ENCODE peak calls at places on chromosomes 16 and 17, in ten cellular contexts. K, X, S, N, T, Y, O, A, M and Q are unnamed samples.
A peak's percentile ranks its signal among the peaks of the same experiment; 100 is the strongest.

GRCh38 chr17:39014795-39015545 is 47.8 kb upstream of the FBXO47 start:
- DNase-seq in K (no peak), X (no peak), S (no peak), N (no peak), T (no peak), Y (no peak), O (no peak), A (no peak), M (no peak), Q (no peak)

GRCh38 chr17:28384281-28385036 is 13.0 kb downstream of the SARM1 start:
- DNase-seq in K (no peak), X (peak; percentile 93), S (peak; percentile 52), N (peak; percentile 49), T (no peak), Y (peak; percentile 49), O (no peak), A (peak; percentile 72), M (peak; percentile 55), Q (no peak)

GRCh38 chr17:31535581-31535981 is 144.1 kb downstream of the RAB11FIP4 start:
- DNase-seq in K (no peak), X (no peak), S (no peak), N (no peak), T (no peak), Y (no peak), O (no peak), A (no peak), M (peak; percentile 80), Q (no peak)

GRCh38 chr17:29807520-29808361 is 122.3 kb downstream of the SSH2 start:
- DNase-seq in K (no peak), X (peak; percentile 71), S (peak; percentile 76), N (peak; percentile 23), T (no peak), Y (peak; percentile 64), O (peak; percentile 72), A (peak; percentile 84), M (peak; percentile 71), Q (peak; percentile 55)

GRCh38 chr16:2341456-2342447 is 1.2 kb upstream of the ABCA3 start:
- DNase-seq in K (no peak), X (peak; percentile 19), S (peak; percentile 34), N (peak; percentile 21), T (no peak), Y (no peak), O (no peak), A (no peak), M (no peak), Q (no peak)

GRCh38 chr17:27807567-27808470 is 7.5 kb upstream of the NOS2 start:
- DNase-seq in K (no peak), X (peak; percentile 37), S (no peak), N (no peak), T (no peak), Y (no peak), O (no peak), A (peak; percentile 55), M (peak; percentile 73), Q (no peak)

GRCh38 chr16:13343981-13344380 is 442.6 kb downstream of the SHISA9 start:
- DNase-seq in K (no peak), X (no peak), S (no peak), N (no peak), T (no peak), Y (no peak), O (no peak), A (no peak), M (no peak), Q (no peak)

GRCh38 chr16:90057738-90058173 is 19.4 kb downstream of the PRDM7 start:
- DNase-seq in K (no peak), X (no peak), S (no peak), N (no peak), T (no peak), Y (no peak), O (peak; percentile 90), A (peak; percentile 55), M (no peak), Q (peak; percentile 31)

GRCh38 chr16:50298591-50299507 is 32.5 kb downstream of the ADCY7 start:
- DNase-seq in K (peak; percentile 47), X (no peak), S (no peak), N (no peak), T (no peak), Y (peak; percentile 19), O (no peak), A (no peak), M (no peak), Q (no peak)

GRCh38 chr17:43661699-43662431 is at the start of gene MEOX1:
- DNase-seq in K (no peak), X (no peak), S (no peak), N (no peak), T (no peak), Y (no peak), O (peak; percentile 37), A (no peak), M (no peak), Q (peak; percentile 71)
- H3K27ac ChIP-seq in K (peak within 1 kb of the TSS; percentile 3), X (no peak within 1 kb of the TSS), S (peak within 1 kb of the TSS; percentile 6), N (peak within 1 kb of the TSS; percentile 92), T (peak within 1 kb of the TSS; percentile 64), Y (no peak within 1 kb of the TSS), O (no peak within 1 kb of the TSS), A (peak within 1 kb of the TSS; percentile 45), M (no peak within 1 kb of the TSS), Q (peak within 1 kb of the TSS; percentile 34)

GRCh38 chr16:58755989-58756649 is 22.0 kb upstream of the GOT2 start:
- DNase-seq in K (peak; percentile 73), X (peak; percentile 48), S (peak; percentile 91), N (peak; percentile 62), T (no peak), Y (peak; percentile 58), O (peak; percentile 70), A (peak; percentile 87), M (peak; percentile 72), Q (peak; percentile 61)

GRCh38 chr16:58753711-58754134 is 19.6 kb upstream of the GOT2 start:
- DNase-seq in K (no peak), X (no peak), S (no peak), N (no peak), T (no peak), Y (no peak), O (no peak), A (no peak), M (no peak), Q (no peak)

GRCh38 chr16:58756650-58757332 is 22.7 kb upstream of the GOT2 start:
- DNase-seq in K (no peak), X (no peak), S (no peak), N (no peak), T (no peak), Y (no peak), O (no peak), A (no peak), M (no peak), Q (no peak)
- TF ChIP-seq CTCF in K (no peak), X (no peak), S (no peak), N (no peak), T (no peak), Y (no peak), O (no peak), A (no peak), M (no peak), Q (peak; percentile 7)

GRCh38 chr16:66552288-66553143 is at the start of gene CKLF:
- DNase-seq in K (peak; percentile 84), X (peak; percentile 92), S (peak; percentile 91), N (peak; percentile 91), T (no peak), Y (peak; percentile 83), O (peak; percentile 83), A (peak; percentile 94), M (peak; percentile 80), Q (peak; percentile 96)
- H3K27ac ChIP-seq in K (peak within 1 kb of the TSS; percentile 95), X (peak within 1 kb of the TSS; percentile 90), S (no peak within 1 kb of the TSS), N (peak within 1 kb of the TSS; percentile 99), T (peak within 1 kb of the TSS; percentile 89), Y (peak within 1 kb of the TSS; percentile 96), O (peak within 1 kb of the TSS; percentile 58), A (peak within 1 kb of the TSS; percentile 90), M (peak within 1 kb of the TSS; percentile 91), Q (peak within 1 kb of the TSS; percentile 91)

GRCh38 chr17:79272220-79272619 is 197.6 kb downstream of the ENGASE start:
- DNase-seq in K (no peak), X (no peak), S (no peak), N (no peak), T (no peak), Y (no peak), O (no peak), A (no peak), M (no peak), Q (no peak)
- TF ChIP-seq CTCF in K (no peak), X (no peak), S (no peak), N (no peak), T (no peak), Y (no peak), O (no peak), A (no peak), M (no peak), Q (no peak)

DNA sequence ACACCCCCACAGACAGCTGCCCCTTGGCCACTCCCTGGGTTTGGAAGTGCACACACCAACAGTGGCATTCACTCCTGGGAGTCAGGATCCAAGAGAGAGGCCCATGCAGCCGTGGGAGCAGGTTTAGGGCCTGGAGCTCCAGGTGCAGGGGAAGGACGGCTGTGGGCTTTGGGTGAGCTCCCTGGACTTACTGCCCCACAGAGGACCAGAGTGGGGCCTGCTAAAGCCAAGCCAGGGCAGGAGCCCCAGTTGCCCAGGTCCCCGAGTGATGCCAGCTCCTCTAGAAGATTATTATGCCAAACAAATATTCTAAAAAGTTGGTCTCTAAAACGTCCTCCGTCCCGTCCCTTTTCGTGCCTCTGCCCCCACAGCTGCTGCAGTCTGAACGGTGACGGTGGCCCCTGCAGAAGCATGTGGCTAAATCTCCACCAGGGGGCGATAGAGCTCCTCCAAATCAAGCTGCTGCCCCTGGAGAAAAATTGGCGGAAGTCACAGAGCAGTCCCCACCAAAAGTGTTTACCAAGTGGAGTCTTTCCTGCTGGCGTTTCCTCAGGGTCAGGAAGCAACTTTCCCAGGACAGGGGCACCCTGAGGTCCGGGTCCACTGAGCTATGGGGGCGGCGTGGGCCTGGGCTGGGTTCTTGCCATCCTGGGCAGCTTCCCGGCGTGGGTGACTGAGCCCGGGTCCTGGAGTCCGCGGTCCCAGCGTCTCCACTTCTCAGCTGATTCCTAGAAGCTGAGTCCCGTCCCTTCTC is 4.2 kb downstream of the ARMC7 start:
- DNase-seq in K (peak; percentile 91), X (peak; percentile 93), S (peak; percentile 91), N (peak; percentile 86), T (no peak), Y (peak; percentile 93), O (peak; percentile 82), A (peak; percentile 94), M (peak; percentile 95), Q (peak; percentile 75)
- H3K27ac ChIP-seq in K (peak overlapping the region; percentile 87), X (peak overlapping the region; percentile 73), S (no peak overlapping the region), N (peak overlapping the region; percentile 89), T (peak overlapping the region; percentile 84), Y (peak overlapping the region; percentile 81), O (no peak overlapping the region), A (peak overlapping the region; percentile 66), M (peak overlapping the region; percentile 85), Q (peak overlapping the region; percentile 83)

DNA sequence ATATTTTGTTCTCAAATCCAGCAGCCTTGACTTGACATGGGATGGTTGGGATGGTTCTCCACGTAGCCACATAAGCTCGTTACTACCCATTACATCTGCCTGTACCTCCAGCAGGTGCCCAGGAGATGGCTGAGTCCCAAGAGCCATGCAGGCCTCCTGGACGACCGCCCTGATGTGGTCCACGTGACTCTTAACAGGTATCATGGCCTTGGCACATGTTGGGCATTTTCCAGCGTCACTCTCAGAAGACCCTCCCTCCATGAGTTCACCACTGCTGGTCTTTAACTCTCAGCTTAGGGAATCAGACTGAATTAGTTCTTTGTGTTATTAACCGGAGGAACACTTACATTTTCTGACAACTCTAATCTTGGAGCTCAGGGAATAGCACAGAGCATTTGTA is 161.5 kb downstream of the CDH13 start:
- DNase-seq in K (no peak), X (no peak), S (no peak), N (no peak), T (no peak), Y (no peak), O (no peak), A (no peak), M (no peak), Q (no peak)
- TF ChIP-seq CTCF in K (no peak), X (no peak), S (no peak), N (no peak), T (no peak), Y (no peak), O (no peak), A (no peak), M (no peak), Q (no peak)